ENCODE peak calls at places on chromosomes 16 and 17, in eight cellular contexts. E is progenitor cell of endocrine pancreas, X is iris pigment epithelial cell, C is ovary, P is tibial nerve, B is hepatic stellate cell, G is body of pancreas, H is ELR. Y is an unnamed sample.

GRCh38 chr16:57469917-57470470 is 7.5 kb downstream of the POLR2C start:
- DNase-seq in E (no peak), X (no peak), C (no peak), P (no peak), B (no peak), G (no peak), H (no peak), Y (peak)

GRCh38 chr17:9200197-9200662 is 178.9 kb downstream of the NTN1 start:
- DNase-seq in E (no peak), X (no peak), C (no peak), P (no peak), B (no peak), G (no peak), H (no peak), Y (no peak)

GRCh38 chr17:2885751-2886150 is 89.5 kb downstream of the RAP1GAP2 start:
- DNase-seq in E (no peak), X (no peak), C (no peak), P (no peak), B (no peak), G (no peak), H (no peak), Y (no peak)

GRCh38 chr17:75822119-75822799 is 21.9 kb downstream of the UNC13D start:
- DNase-seq in E (no peak), X (no peak), C (peak), P (no peak), B (no peak), G (peak), H (no peak), Y (no peak)

GRCh38 chr16:80147021-80147680 is 393.6 kb upstream of the DYNLRB2 start:
- DNase-seq in E (no peak), X (peak), C (no peak), P (no peak), B (no peak), G (no peak), H (peak), Y (no peak)

GRCh38 chr16:84294196-84295142 is at the start of gene WFDC1:
- DNase-seq in E (no peak), X (no peak), C (peak), P (no peak), B (no peak), G (no peak), H (peak), Y (no peak)

GRCh38 chr17:60554377-60554788 is 28.3 kb upstream of the APPBP2 start:
- DNase-seq in E (no peak), X (peak), C (no peak), P (no peak), B (no peak), G (peak), H (peak), Y (no peak)

GRCh38 chr17:32161506-32162365 is 19.4 kb downstream of the RHOT1 start:
- DNase-seq in E (no peak), X (peak), C (no peak), P (no peak), B (peak), G (no peak), H (peak), Y (no peak)

GRCh38 chr16:48963306-48963705 is 318.3 kb downstream of the CBLN1 start:
- DNase-seq in E (no peak), X (no peak), C (no peak), P (no peak), B (no peak), G (no peak), H (peak), Y (no peak)

GRCh38 chr16:9607512-9608230 is 516.2 kb downstream of the HAPSTR1 start:
- DNase-seq in E (no peak), X (no peak), C (no peak), P (no peak), B (no peak), G (no peak), H (no peak), Y (no peak)

GRCh38 chr16:85321856-85322271 is 209.6 kb upstream of the CIBAR2 start:
- DNase-seq in E (no peak), X (peak), C (peak), P (peak), B (peak), G (peak), H (peak), Y (peak)

GRCh38 chr17:77690271-77691161 is 268.0 kb upstream of the TNRC6C start:
- DNase-seq in E (no peak), X (no peak), C (no peak), P (no peak), B (no peak), G (no peak), H (no peak), Y (no peak)

GRCh38 chr17:2718150-2718938 is 6.8 kb upstream of the CLUH start:
- DNase-seq in E (no peak), X (no peak), C (no peak), P (no peak), B (no peak), G (no peak), H (peak), Y (no peak)

GRCh38 chr17:27413792-27414191 is 42.5 kb upstream of the KSR1 start:
- DNase-seq in E (no peak), X (no peak), C (no peak), P (no peak), B (no peak), G (no peak), H (no peak), Y (peak)

GRCh38 chr17:17358866-17359265 is 55.7 kb downstream of the NT5M start:
- DNase-seq in E (no peak), X (no peak), C (no peak), P (no peak), B (no peak), G (no peak), H (no peak), Y (no peak)

GRCh38 chr16:1009358-1010150 is 28.0 kb downstream of the SOX8 start:
- DNase-seq in E (no peak), X (no peak), C (no peak), P (no peak), B (no peak), G (no peak), H (no peak), Y (no peak)

GRCh38 chr16:85819245-85819644 is 19.8 kb downstream of the COX4I1 start:
- DNase-seq in E (peak), X (peak), C (peak), P (peak), B (peak), G (peak), H (peak), Y (peak)

GRCh38 chr16:79770244-79771064 is 169.9 kb upstream of the MAF start:
- DNase-seq in E (peak), X (peak), C (peak), P (peak), B (peak), G (peak), H (peak), Y (peak)

GRCh38 chr16:73912850-73913249 is 383.8 kb upstream of the PSMD7 start:
- DNase-seq in E (no peak), X (no peak), C (no peak), P (no peak), B (no peak), G (no peak), H (no peak), Y (no peak)

GRCh38 chr17:77197115-77197514 is 56.3 kb downstream of the SEC14L1 start:
- DNase-seq in E (no peak), X (no peak), C (no peak), P (no peak), B (no peak), G (no peak), H (no peak), Y (no peak)

GRCh38 chr17:1413281-1413791 is 13.3 kb upstream of the YWHAE start:
- DNase-seq in E (no peak), X (peak), C (peak), P (peak), B (peak), G (peak), H (peak), Y (no peak)

GRCh38 chr16:71610936-71611871 is 14.8 kb upstream of the MARVELD3 start:
- DNase-seq in E (peak), X (peak), C (peak), P (peak), B (peak), G (peak), H (peak), Y (no peak)

GRCh38 chr16:11721781-11722467 is 20.7 kb downstream of the TXNDC11 start:
- DNase-seq in E (no peak), X (no peak), C (no peak), P (no peak), B (no peak), G (no peak), H (no peak), Y (no peak)

GRCh38 chr17:64778367-64779290 is 116.5 kb upstream of the SMURF2 start:
- DNase-seq in E (peak), X (no peak), C (no peak), P (no peak), B (no peak), G (peak), H (no peak), Y (peak)

GRCh38 chr16:14505846-14506245 is 124.2 kb downstream of the PARN start:
- DNase-seq in E (no peak), X (peak), C (no peak), P (no peak), B (no peak), G (no peak), H (peak), Y (no peak)

GRCh38 chr17:13931752-13932477 is 137.4 kb upstream of the COX10 start:
- DNase-seq in E (no peak), X (no peak), C (no peak), P (peak), B (no peak), G (peak), H (no peak), Y (peak)

GRCh38 chr17:45353047-45353446 is 36.2 kb upstream of the MAP3K14 start:
- DNase-seq in E (no peak), X (no peak), C (no peak), P (no peak), B (no peak), G (no peak), H (peak), Y (no peak)

GRCh38 chr16:89217388-89218191 is at the start of gene ZNF778:
- DNase-seq in E (no peak), X (peak), C (peak), P (peak), B (peak), G (peak), H (peak), Y (peak)

GRCh38 chr16:4976611-4977145 is 18.5 kb downstream of the SEC14L5 start:
- DNase-seq in E (no peak), X (no peak), C (no peak), P (no peak), B (no peak), G (peak), H (no peak), Y (no peak)

GRCh38 chr16:31213342-31213741 is 577 bp upstream of the TRIM72 start:
- DNase-seq in E (no peak), X (no peak), C (no peak), P (no peak), B (no peak), G (no peak), H (no peak), Y (no peak)

Y was measured in lower leg skin.